ENCODE peak calls at places on chromosomes 4 and X, in eight cellular contexts. L is ovary, B is fibroblast of lung, O is right lobe of liver, X is coronary artery, Q is OCI-LY7, W is cardiac fibroblast, N is A549. U is an unnamed sample.

GRCh38 chr4:108201774-108202173 is 33.0 kb upstream of the LEF1 start:
- DNase-seq in B (no peak), O (no peak), Q (no peak), W (no peak), L (no peak), X (no peak), N (no peak), U (no peak)

GRCh38 chr4:25925486-25926201 is 11.6 kb downstream of the SMIM20 start:
- DNase-seq in W (peak; percentile 64), O (no peak), X (no peak), B (peak; percentile 43), L (no peak), Q (peak; percentile 59), N (peak; percentile 27), U (no peak)

GRCh38 chr4:182826391-182826790 is 90.8 kb downstream of the DCTD start:
- DNase-seq in X (no peak), Q (peak; percentile 12), B (no peak), L (no peak), O (no peak), N (no peak), W (no peak), U (no peak)

GRCh38 chrX:11757729-11758399 is at the start of gene MSL3:
- DNase-seq in W (peak; percentile 70), L (peak; percentile 70), Q (peak; percentile 56), O (peak; percentile 73), X (peak; percentile 85), B (peak; percentile 73), N (peak; percentile 58), U (no peak)

GRCh38 chr4:6324999-6325790 is 55.5 kb downstream of the WFS1 start:
- DNase-seq in X (no peak), N (no peak), O (no peak), L (no peak), W (peak; percentile 30), B (peak; percentile 48), Q (no peak), U (no peak)

GRCh38 chrX:154535892-154536291 is 10.8 kb downstream of the G6PD start:
- DNase-seq in Q (no peak), O (no peak), B (no peak), X (no peak), W (no peak), N (no peak), L (no peak), U (no peak)

GRCh38 chrX:10608099-10608498 is 12.3 kb downstream of the MID1 start:
- DNase-seq in W (peak; percentile 79), B (peak; percentile 62), L (no peak), Q (no peak), X (no peak), O (no peak), N (peak; percentile 84), U (no peak)

GRCh38 chr4:188665466-188665865 is 526.2 kb downstream of the TRIML1 start:
- DNase-seq in W (no peak), X (no peak), L (no peak), N (no peak), B (no peak), O (no peak), Q (no peak), U (no peak)

GRCh38 chr4:41256131-41256739 is 493 bp upstream of the UCHL1 start:
- DNase-seq in Q (peak; percentile 27), O (no peak), X (no peak), L (no peak), W (peak; percentile 36), N (peak; percentile 37), B (peak; percentile 67), U (no peak)

GRCh38 chr4:151659631-151660030 is 101.2 kb downstream of the GATB start:
- DNase-seq in Q (no peak), X (no peak), N (no peak), O (no peak), W (no peak), L (no peak), B (peak; percentile 40), U (no peak)

GRCh38 chrX:56319165-56319564 is 87.0 kb downstream of the KLF8 start:
- DNase-seq in X (no peak), N (no peak), B (no peak), W (no peak), Q (no peak), O (no peak), L (no peak), U (no peak)

GRCh38 chrX:31154941-31155340 is 83.1 kb upstream of the FTHL17 start:
- DNase-seq in O (no peak), B (no peak), W (no peak), X (no peak), Q (no peak), L (no peak), N (no peak), U (no peak)

GRCh38 chr4:121380448-121381147 is at the start of gene QRFPR:
- DNase-seq in O (no peak), Q (no peak), W (peak; percentile 10), X (no peak), B (peak; percentile 7), N (peak; percentile 10), L (no peak), U (no peak)

GRCh38 chrX:20974326-20974725 is 399.9 kb upstream of the CNKSR2 start:
- DNase-seq in W (peak; percentile 57), O (no peak), Q (no peak), N (no peak), X (no peak), L (no peak), B (peak; percentile 18), U (no peak)

GRCh38 chr4:87192155-87192919 is 28.1 kb downstream of the KLHL8 start:
- DNase-seq in N (no peak), Q (no peak), L (no peak), B (peak; percentile 55), W (peak; percentile 24), O (no peak), X (no peak), U (no peak)

GRCh38 chr4:8297141-8297601 is 27.6 kb downstream of the HTRA3 start:
- DNase-seq in O (no peak), N (no peak), Q (no peak), X (no peak), B (no peak), L (peak; percentile 18), W (no peak), U (no peak)

GRCh38 chrX:106734827-106735226 is 8.3 kb downstream of the RNF128 start:
- DNase-seq in N (no peak), Q (no peak), W (no peak), B (no peak), O (no peak), X (no peak), L (no peak), U (no peak)

GRCh38 chrX:63922221-63922620 is 137.2 kb upstream of the ARHGEF9 start:
- DNase-seq in B (peak; percentile 8), Q (no peak), O (no peak), W (peak; percentile 85), L (no peak), N (peak; percentile 46), X (no peak), U (no peak)

GRCh38 chrX:13778916-13779315 is 38.0 kb downstream of the GPM6B start:
- DNase-seq in N (no peak), O (no peak), L (no peak), B (peak; percentile 57), X (no peak), W (peak; percentile 55), Q (no peak), U (no peak)

GRCh38 chrX:55099162-55099561 is 10.3 kb downstream of the PAGE2 start:
- DNase-seq in L (no peak), X (no peak), O (no peak), B (no peak), Q (no peak), W (no peak), N (no peak), U (no peak)

GRCh38 chr4:48400416-48400815 is 59.1 kb downstream of the SLAIN2 start:
- DNase-seq in W (no peak), O (no peak), N (no peak), X (no peak), L (no peak), B (no peak), Q (no peak), U (no peak)

DNA sequence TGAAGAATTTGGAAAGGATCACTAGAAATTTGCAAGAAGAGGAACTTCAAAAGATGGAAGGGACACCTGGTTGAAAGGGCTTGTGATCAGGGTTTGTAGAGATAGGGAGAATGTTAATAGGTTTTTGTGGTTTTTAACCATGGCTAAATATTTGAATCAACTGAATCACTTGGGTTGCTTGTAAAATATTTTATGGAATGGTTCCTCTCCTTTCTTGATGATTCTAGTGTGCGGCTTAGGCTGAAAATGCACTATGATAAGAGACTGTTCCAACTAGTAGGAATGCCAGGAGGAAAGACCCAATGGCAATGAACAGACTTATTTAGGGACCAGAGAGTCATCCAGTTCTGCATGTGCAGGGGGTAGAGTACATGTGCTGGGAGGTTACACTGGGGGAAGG is 408.2 kb downstream of the ARHGAP24 start:
- DNase-seq in B (no peak), N (no peak), O (no peak), W (no peak), Q (no peak), L (no peak), X (no peak), U (no peak)
- H3K4me3 ChIP-seq in B (no peak overlapping the region), N (no peak overlapping the region), O (no peak overlapping the region), W (no peak overlapping the region), Q (no peak overlapping the region), L (no peak overlapping the region), X (no peak overlapping the region), U (no peak overlapping the region)

DNA sequence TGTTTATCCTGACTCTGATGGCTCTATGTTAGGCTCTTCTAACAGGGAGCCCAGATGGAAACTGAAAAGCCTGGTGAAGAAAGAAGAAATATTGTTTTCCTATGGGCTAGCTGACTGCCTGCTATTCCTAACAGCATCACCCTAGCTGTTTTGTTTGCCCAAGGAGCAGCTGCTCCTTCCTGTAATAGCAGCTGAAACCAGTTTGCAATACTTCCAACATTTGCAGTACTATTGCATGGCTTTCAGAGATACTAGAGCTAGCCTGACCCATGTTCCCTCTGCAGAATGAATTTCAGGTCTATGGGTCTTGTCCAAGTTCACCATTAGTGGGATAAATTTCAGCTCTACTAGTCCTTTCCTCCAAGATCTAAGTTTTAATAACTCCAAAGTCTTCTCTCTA is 495.2 kb downstream of the INPP4B start:
- DNase-seq in X (no peak), L (no peak), B (no peak), O (no peak), W (no peak), Q (no peak), N (peak; percentile 25), U (no peak)
- TF ChIP-seq CTCF in X (no peak), L (no peak), B (no peak), O (no peak), W (no peak), Q (no peak), N (no peak), U (no peak)

DNA sequence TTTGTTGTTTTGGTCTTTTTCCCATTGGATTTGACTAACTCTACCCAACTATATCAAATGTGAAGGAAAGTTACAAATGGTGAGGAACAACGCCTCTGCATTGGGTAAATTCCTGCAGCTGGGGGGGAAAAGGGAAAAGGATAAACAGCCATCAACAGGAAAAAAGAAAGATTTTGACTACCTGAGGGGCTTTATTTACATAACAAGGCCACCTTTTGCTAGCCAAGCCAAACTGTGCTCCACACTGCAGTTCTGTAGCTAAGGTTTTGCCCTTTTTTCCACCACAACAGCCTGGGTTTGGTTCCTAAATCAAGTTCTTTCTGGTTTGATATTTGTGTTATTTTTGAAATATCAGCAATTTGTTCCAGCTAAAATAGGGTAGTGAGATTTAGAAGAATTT is 40.8 kb downstream of the RHOXF2B start:
- DNase-seq in Q (no peak), X (no peak), W (no peak), N (no peak), L (no peak), O (no peak), B (no peak), U (no peak)
- H3K4me3 ChIP-seq in Q (peak overlapping the region; percentile 71), X (no peak overlapping the region), W (no peak overlapping the region), N (no peak overlapping the region), L (no peak overlapping the region), O (no peak overlapping the region), B (no peak overlapping the region), U (no peak overlapping the region)

GRCh38 chrX:95346854-95347253 is 1337.8 kb upstream of the DIAPH2 start:
- DNase-seq in Q (no peak), W (peak; percentile 23), X (no peak), N (peak; percentile 2), O (no peak), B (peak; percentile 2), L (no peak), U (no peak)
- TF ChIP-seq CTCF in Q (peak; percentile 49), W (no peak), X (no peak), N (no peak), O (peak; percentile 25), B (no peak), L (no peak), U (no peak)

U was measured in GM12864.